ENCODE peak calls at places on chromosome 21, in eight cellular contexts. One of them, this sample, is unnamed. For H3K4me1, the result is how much of the 10 kb centered on the place peaks cover.

GRCh38 chr21:41576010-41576615 is 68.2 kb upstream of the TMPRSS2 start:
- DNase-seq in SJSA1: no peak
- DNase-seq in OCI-LY7: no peak
- DNase-seq in fibroblast of lung: no peak
- DNase-seq in upper lobe of left lung: no peak
- DNase-seq in osteoblast: no peak
- DNase-seq in HCT116: no peak
- DNase-seq in H9: no peak
- DNase-seq in this sample: no peak

GRCh38 chr21:16837319-16837718 is 675.5 kb upstream of the CXADR start:
- DNase-seq in SJSA1: no peak
- DNase-seq in OCI-LY7: no peak
- DNase-seq in fibroblast of lung: peak
- DNase-seq in upper lobe of left lung: no peak
- DNase-seq in osteoblast: no peak
- DNase-seq in HCT116: no peak
- DNase-seq in H9: no peak
- DNase-seq in this sample: no peak

GRCh38 chr21:25506887-25507286 is 100.4 kb downstream of the MRPL39 start:
- DNase-seq in SJSA1: no peak
- DNase-seq in OCI-LY7: no peak
- DNase-seq in fibroblast of lung: peak
- DNase-seq in upper lobe of left lung: no peak
- DNase-seq in osteoblast: no peak
- DNase-seq in HCT116: no peak
- DNase-seq in H9: no peak
- DNase-seq in this sample: no peak

GRCh38 chr21:34284613-34285160 is 79.1 kb upstream of the KCNE2 start:
- DNase-seq in SJSA1: no peak
- DNase-seq in OCI-LY7: no peak
- DNase-seq in fibroblast of lung: no peak
- DNase-seq in upper lobe of left lung: no peak
- DNase-seq in osteoblast: no peak
- DNase-seq in HCT116: no peak
- DNase-seq in H9: no peak
- DNase-seq in this sample: no peak

GRCh38 chr21:35239811-35240219 is 190.7 kb upstream of the RUNX1 start:
- DNase-seq in SJSA1: no peak
- DNase-seq in OCI-LY7: no peak
- DNase-seq in fibroblast of lung: no peak
- DNase-seq in upper lobe of left lung: peak
- DNase-seq in osteoblast: no peak
- DNase-seq in HCT116: no peak
- DNase-seq in H9: no peak
- DNase-seq in this sample: no peak

GRCh38 chr21:40242586-40242985 is 375.3 kb downstream of the PCP4 start:
- DNase-seq in SJSA1: no peak
- DNase-seq in OCI-LY7: no peak
- DNase-seq in fibroblast of lung: no peak
- DNase-seq in upper lobe of left lung: no peak
- DNase-seq in osteoblast: no peak
- DNase-seq in HCT116: no peak
- DNase-seq in H9: no peak
- DNase-seq in this sample: no peak

GRCh38 chr21:28142692-28143091 is 850.0 kb downstream of the LTN1 start:
- DNase-seq in SJSA1: no peak
- DNase-seq in OCI-LY7: no peak
- DNase-seq in fibroblast of lung: peak
- DNase-seq in upper lobe of left lung: no peak
- DNase-seq in osteoblast: no peak
- DNase-seq in HCT116: no peak
- DNase-seq in H9: no peak
- DNase-seq in this sample: no peak

GRCh38 chr21:28587748-28588147 is 404.9 kb downstream of the LTN1 start:
- DNase-seq in SJSA1: no peak
- DNase-seq in OCI-LY7: no peak
- DNase-seq in fibroblast of lung: no peak
- DNase-seq in upper lobe of left lung: no peak
- DNase-seq in osteoblast: no peak
- DNase-seq in HCT116: no peak
- DNase-seq in H9: no peak
- DNase-seq in this sample: no peak

GRCh38 chr21:37005548-37006242 is 807 bp upstream of the RIPPLY3 start:
- DNase-seq in SJSA1: no peak
- DNase-seq in OCI-LY7: no peak
- DNase-seq in fibroblast of lung: no peak
- DNase-seq in upper lobe of left lung: peak
- DNase-seq in osteoblast: peak
- DNase-seq in HCT116: no peak
- DNase-seq in H9: peak
- DNase-seq in this sample: no peak

GRCh38 chr21:23968722-23969647 is 1638.3 kb downstream of the MRPL39 start:
- DNase-seq in SJSA1: no peak
- DNase-seq in OCI-LY7: peak
- DNase-seq in fibroblast of lung: peak
- DNase-seq in upper lobe of left lung: no peak
- DNase-seq in osteoblast: no peak
- DNase-seq in HCT116: no peak
- DNase-seq in H9: peak
- DNase-seq in this sample: no peak

GRCh38 chr21:14306143-14306907 is 76.6 kb downstream of the HSPA13 start:
- DNase-seq in SJSA1: no peak
- DNase-seq in OCI-LY7: peak
- DNase-seq in fibroblast of lung: no peak
- DNase-seq in upper lobe of left lung: no peak
- DNase-seq in osteoblast: no peak
- DNase-seq in HCT116: no peak
- DNase-seq in H9: no peak
- DNase-seq in this sample: no peak
- H3K4me1 ChIP-seq in SJSA1: under half
- H3K4me1 ChIP-seq in OCI-LY7: under half
- H3K4me1 ChIP-seq in fibroblast of lung: under half
- H3K4me1 ChIP-seq in upper lobe of left lung: under half
- H3K4me1 ChIP-seq in osteoblast: under half
- H3K4me1 ChIP-seq in HCT116: under half
- H3K4me1 ChIP-seq in H9: under half
- H3K4me1 ChIP-seq in this sample: under half

DNA sequence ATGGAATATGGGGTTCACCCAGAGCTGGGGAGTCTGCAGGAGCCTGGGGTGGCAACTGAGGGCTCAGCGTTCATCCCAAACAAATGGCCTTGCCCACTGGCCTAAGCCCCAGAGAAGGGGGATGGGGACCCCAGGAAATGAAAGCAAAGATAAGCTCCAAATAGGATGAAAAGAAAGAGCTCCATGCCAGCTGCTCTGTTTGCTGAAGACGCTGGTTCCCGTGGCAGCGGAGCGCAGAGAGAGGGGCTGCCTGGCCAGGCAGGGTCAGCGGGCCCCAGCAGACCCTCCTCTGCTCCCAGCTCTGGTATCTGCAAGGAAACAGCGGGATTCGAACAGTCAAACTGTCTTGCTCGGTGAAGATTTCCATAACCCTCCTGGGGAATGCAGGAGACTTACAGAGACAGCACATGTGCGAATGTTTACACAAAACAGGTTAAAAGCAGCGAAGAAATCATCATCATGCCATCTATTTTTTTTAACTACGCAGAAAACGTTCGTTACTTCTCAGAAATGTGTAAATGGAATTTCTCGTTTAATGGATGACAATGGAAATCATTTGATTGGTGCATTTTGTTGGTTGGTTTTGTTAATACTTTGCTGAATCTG is 94.4 kb downstream of the PDE9A start:
- DNase-seq in SJSA1: no peak
- DNase-seq in OCI-LY7: no peak
- DNase-seq in fibroblast of lung: no peak
- DNase-seq in upper lobe of left lung: no peak
- DNase-seq in osteoblast: peak
- DNase-seq in HCT116: no peak
- DNase-seq in H9: no peak
- DNase-seq in this sample: no peak
- H3K4me1 ChIP-seq in SJSA1: under half
- H3K4me1 ChIP-seq in OCI-LY7: under half
- H3K4me1 ChIP-seq in fibroblast of lung: under half
- H3K4me1 ChIP-seq in upper lobe of left lung: under half
- H3K4me1 ChIP-seq in osteoblast: under half
- H3K4me1 ChIP-seq in HCT116: under half
- H3K4me1 ChIP-seq in H9: under half
- H3K4me1 ChIP-seq in this sample: under half

DNA sequence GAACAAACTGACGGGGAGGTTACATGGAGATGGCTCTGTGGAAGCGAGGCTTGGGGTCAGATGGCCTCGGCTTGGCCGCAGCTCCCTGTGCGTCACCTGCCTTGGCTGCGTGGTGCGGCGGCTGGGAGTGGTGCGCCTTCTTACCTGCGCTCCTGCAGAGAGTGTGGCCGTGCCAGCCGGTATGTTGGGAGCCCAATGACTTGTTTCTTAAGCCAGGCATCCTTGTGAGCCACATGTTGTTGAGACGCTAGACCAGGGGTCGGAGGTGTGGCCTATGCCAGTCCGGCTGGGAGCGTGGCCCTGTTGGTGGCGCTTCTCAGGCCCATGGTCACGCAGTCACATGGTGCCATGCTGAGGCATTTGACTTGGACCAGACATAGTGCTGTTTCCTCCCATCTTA is 10.5 kb downstream of the SLX9 start:
- DNase-seq in SJSA1: no peak
- DNase-seq in OCI-LY7: no peak
- DNase-seq in fibroblast of lung: no peak
- DNase-seq in upper lobe of left lung: no peak
- DNase-seq in osteoblast: no peak
- DNase-seq in HCT116: no peak
- DNase-seq in H9: no peak
- DNase-seq in this sample: no peak
- H3K4me1 ChIP-seq in SJSA1: under half
- H3K4me1 ChIP-seq in OCI-LY7: under half
- H3K4me1 ChIP-seq in fibroblast of lung: under half
- H3K4me1 ChIP-seq in upper lobe of left lung: under half
- H3K4me1 ChIP-seq in osteoblast: under half
- H3K4me1 ChIP-seq in HCT116: under half
- H3K4me1 ChIP-seq in H9: under half
- H3K4me1 ChIP-seq in this sample: under half

DNA sequence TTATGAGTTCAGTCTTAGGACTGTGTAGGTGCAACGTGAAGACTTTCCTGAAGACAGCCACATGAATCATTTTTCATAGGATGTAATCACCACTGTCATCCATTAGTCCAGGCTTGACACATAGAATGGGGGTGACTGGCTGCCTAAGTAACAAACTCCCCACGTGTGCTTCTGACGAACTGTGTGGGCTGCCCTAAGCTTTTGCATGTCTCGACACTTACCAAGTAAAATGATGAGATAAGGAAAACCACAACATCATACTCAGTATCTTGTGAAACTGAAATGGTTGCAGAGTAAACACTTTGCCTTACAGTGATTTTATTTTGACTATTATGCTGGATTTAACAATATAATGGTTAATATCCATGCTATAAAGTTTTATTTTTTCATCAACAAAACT is 19.5 kb downstream of the ERG start:
- DNase-seq in SJSA1: no peak
- DNase-seq in OCI-LY7: no peak
- DNase-seq in fibroblast of lung: peak
- DNase-seq in upper lobe of left lung: no peak
- DNase-seq in osteoblast: no peak
- DNase-seq in HCT116: no peak
- DNase-seq in H9: no peak
- DNase-seq in this sample: no peak
- H3K4me1 ChIP-seq in SJSA1: under half
- H3K4me1 ChIP-seq in OCI-LY7: under half
- H3K4me1 ChIP-seq in fibroblast of lung: under half
- H3K4me1 ChIP-seq in upper lobe of left lung: under half
- H3K4me1 ChIP-seq in osteoblast: under half
- H3K4me1 ChIP-seq in HCT116: under half
- H3K4me1 ChIP-seq in H9: under half
- H3K4me1 ChIP-seq in this sample: half or more

DNA sequence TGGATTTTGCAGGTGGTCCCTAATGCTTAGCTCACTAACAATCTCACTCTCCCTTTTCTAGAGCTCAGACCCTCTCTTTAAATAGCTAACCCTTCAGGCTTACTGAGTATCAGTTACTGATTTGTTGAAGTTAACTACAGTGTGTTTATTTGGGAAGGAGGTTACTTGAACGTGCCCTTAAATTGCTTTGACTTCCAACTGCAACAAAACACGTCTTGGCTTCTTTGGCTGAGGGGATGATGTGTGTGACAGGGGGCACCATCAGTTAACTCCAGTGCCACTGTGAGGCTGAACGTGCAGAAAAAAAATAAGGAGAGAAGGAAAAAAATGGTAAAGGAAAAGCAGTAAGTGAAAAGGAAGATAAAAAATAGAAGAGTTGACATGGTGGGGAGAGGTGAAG is 75.1 kb upstream of the NRIP1 start:
- DNase-seq in SJSA1: no peak
- DNase-seq in OCI-LY7: no peak
- DNase-seq in fibroblast of lung: no peak
- DNase-seq in upper lobe of left lung: no peak
- DNase-seq in osteoblast: no peak
- DNase-seq in HCT116: no peak
- DNase-seq in H9: no peak
- DNase-seq in this sample: no peak
- H3K4me1 ChIP-seq in SJSA1: under half
- H3K4me1 ChIP-seq in OCI-LY7: under half
- H3K4me1 ChIP-seq in fibroblast of lung: under half
- H3K4me1 ChIP-seq in upper lobe of left lung: under half
- H3K4me1 ChIP-seq in osteoblast: under half
- H3K4me1 ChIP-seq in HCT116: under half
- H3K4me1 ChIP-seq in H9: under half
- H3K4me1 ChIP-seq in this sample: under half

DNA sequence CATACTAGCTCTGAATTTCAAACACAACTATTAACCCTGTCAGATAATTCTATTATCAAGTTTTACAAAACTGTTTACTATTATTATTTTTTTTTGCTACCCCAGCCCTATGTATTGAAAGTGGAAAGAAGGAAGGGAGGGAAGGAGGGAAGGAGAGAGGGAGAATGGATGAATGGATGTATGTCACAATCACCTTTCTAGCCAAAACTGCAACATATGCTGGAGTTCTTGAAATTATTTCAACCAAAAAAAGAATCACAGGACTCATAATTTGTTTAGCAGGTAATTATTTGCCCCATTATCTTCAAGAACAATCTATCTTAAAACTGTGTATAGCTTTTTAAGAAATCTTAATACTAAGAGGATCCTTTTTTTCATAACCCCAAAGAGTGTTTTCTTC is 5.4 kb downstream of the NRIP1 start:
- DNase-seq in SJSA1: no peak
- DNase-seq in OCI-LY7: no peak
- DNase-seq in fibroblast of lung: no peak
- DNase-seq in upper lobe of left lung: no peak
- DNase-seq in osteoblast: no peak
- DNase-seq in HCT116: no peak
- DNase-seq in H9: no peak
- DNase-seq in this sample: no peak
- H3K4me1 ChIP-seq in SJSA1: half or more
- H3K4me1 ChIP-seq in OCI-LY7: under half
- H3K4me1 ChIP-seq in fibroblast of lung: under half
- H3K4me1 ChIP-seq in upper lobe of left lung: half or more
- H3K4me1 ChIP-seq in osteoblast: half or more
- H3K4me1 ChIP-seq in HCT116: under half
- H3K4me1 ChIP-seq in H9: under half
- H3K4me1 ChIP-seq in this sample: under half

This sample was measured in esophagus squamous epithelium.